ENCODE peak calls at places on chromosomes 12 and 14, in nine cellular contexts. T is lower lobe of right lung; J is epithelial cell of proximal tubule; W is neural crest cell; R is H9; E is CD4-positive, alpha-beta T cell; C is heart right ventricle; A is Peyer's patch; B is colonic mucosa. I is an unnamed sample.

GRCh38 chr14:74913986-74914573 is 9.0 kb downstream of the RPS6KL1 start:
- DNase-seq in A (peak), B (peak), C (peak), J (no peak), R (peak), E (no peak), T (no peak), W (peak), I (peak)

GRCh38 chr12:95790912-95791849 is 617 bp upstream of the NTN4 start:
- DNase-seq in R (peak), J (no peak), W (peak), C (peak), T (peak), E (no peak), A (no peak), B (peak), I (no peak)

GRCh38 chr14:91059576-91060471 is 617 bp downstream of the RPS6KA5 start:
- DNase-seq in C (peak), E (peak), R (peak), W (peak), A (peak), J (no peak), B (peak), T (peak), I (peak)

GRCh38 chr14:106201376-106201775 is 675.0 kb downstream of the TMEM121 start:
- DNase-seq in T (no peak), C (no peak), A (no peak), R (no peak), E (no peak), B (no peak), W (no peak), J (no peak), I (no peak)

GRCh38 chr14:106605548-106606448 is 1079.4 kb downstream of the TMEM121 start:
- DNase-seq in T (peak), A (peak), R (no peak), J (no peak), E (peak), C (peak), W (no peak), B (peak), I (no peak)

GRCh38 chr12:114504311-114504710 is 98.4 kb upstream of the TBX5 start:
- DNase-seq in C (no peak), W (no peak), B (no peak), T (no peak), J (no peak), A (no peak), E (no peak), R (no peak), I (peak)

GRCh38 chr12:11839093-11839641 is 189.7 kb downstream of the ETV6 start:
- DNase-seq in A (peak), B (peak), W (no peak), J (peak), R (no peak), T (no peak), E (no peak), C (no peak), I (no peak)

GRCh38 chr14:51020024-51020710 is 74.7 kb downstream of the TRIM9 start:
- DNase-seq in J (no peak), B (no peak), W (no peak), R (no peak), C (no peak), A (no peak), E (no peak), T (no peak), I (no peak)

GRCh38 chr12:120721866-120722265 is 3.8 kb upstream of the ACADS start:
- DNase-seq in T (no peak), A (no peak), B (no peak), C (no peak), E (no peak), W (no peak), R (no peak), J (no peak), I (no peak)

GRCh38 chr12:1915082-1915968 is 3.1 kb downstream of the CACNA2D4 start:
- DNase-seq in W (peak), R (peak), T (peak), J (no peak), C (no peak), A (peak), E (peak), B (peak), I (no peak)

GRCh38 chr12:6542209-6543009 is 8.1 kb downstream of the GAPDH start:
- DNase-seq in E (no peak), T (no peak), J (no peak), W (no peak), A (peak), R (peak), B (peak), C (no peak), I (no peak)

GRCh38 chr12:51836012-51836832 is 12.3 kb downstream of the FIGNL2 start:
- DNase-seq in T (no peak), J (no peak), B (no peak), C (no peak), R (peak), A (no peak), E (no peak), W (no peak), I (no peak)

GRCh38 chr12:110126557-110126956 is 2.4 kb downstream of the IFT81 start:
- DNase-seq in R (no peak), W (no peak), E (no peak), A (no peak), C (no peak), J (no peak), B (no peak), T (no peak), I (no peak)

GRCh38 chr12:96047151-96047620 is 11.8 kb upstream of the LTA4H start:
- DNase-seq in B (no peak), R (no peak), A (no peak), C (no peak), J (no peak), E (no peak), T (no peak), W (no peak), I (no peak)

GRCh38 chr12:57475271-57476161 is 4.2 kb downstream of the ARHGAP9 start:
- DNase-seq in W (no peak), R (peak), B (no peak), A (no peak), T (no peak), C (no peak), E (no peak), J (no peak), I (no peak)

GRCh38 chr12:133081408-133081806 is 684 bp downstream of the ZNF140 start:
- DNase-seq in E (no peak), J (no peak), W (no peak), A (no peak), B (no peak), C (no peak), R (no peak), T (no peak), I (no peak)

GRCh38 chr12:26723379-26724308 is 109.3 kb downstream of the ITPR2 start:
- DNase-seq in J (no peak), T (no peak), C (no peak), W (no peak), E (no peak), R (no peak), A (no peak), B (no peak), I (peak)

GRCh38 chr14:60310086-60310684 is 61.2 kb downstream of the PPM1A start:
- DNase-seq in W (no peak), E (no peak), C (no peak), B (no peak), T (no peak), R (no peak), A (no peak), J (no peak), I (no peak)

GRCh38 chr14:96253140-96253539 is 2.9 kb upstream of the BDKRB1 start:
- DNase-seq in T (no peak), R (peak), B (no peak), W (no peak), A (no peak), C (no peak), E (no peak), J (no peak), I (peak)

GRCh38 chr12:54420766-54421144 is 1.7 kb upstream of the ITGA5 start:
- DNase-seq in B (no peak), J (no peak), T (no peak), E (no peak), A (peak), C (no peak), W (no peak), R (no peak), I (no peak)

GRCh38 chr14:49975799-49976198 is 82.9 kb downstream of the ARF6 start:
- DNase-seq in C (no peak), R (no peak), B (peak), J (no peak), W (no peak), T (no peak), E (no peak), A (peak), I (peak)

GRCh38 chr12:26741828-26742227 is 91.2 kb downstream of the ITPR2 start:
- DNase-seq in B (no peak), C (no peak), W (no peak), E (no peak), R (no peak), J (no peak), A (no peak), T (no peak), I (no peak)

GRCh38 chr14:67515386-67516079 is 17.6 kb upstream of the PLEKHH1 start:
- DNase-seq in J (no peak), C (peak), T (peak), R (peak), A (no peak), E (peak), B (peak), W (no peak), I (no peak)

GRCh38 chr14:65348137-65348536 is 64.4 kb upstream of the FUT8 start:
- DNase-seq in J (no peak), W (no peak), C (no peak), A (no peak), R (no peak), E (no peak), T (peak), B (no peak), I (no peak)

GRCh38 chr12:27539191-27539631 is 15.2 kb downstream of the PPFIBP1 start:
- DNase-seq in A (no peak), B (no peak), J (no peak), E (no peak), T (no peak), C (no peak), W (no peak), R (no peak), I (peak)

GRCh38 chr12:95073698-95074520 is 491 bp upstream of the NR2C1 start:
- DNase-seq in T (peak), W (no peak), C (no peak), R (peak), J (no peak), A (no peak), B (no peak), E (no peak), I (no peak)

GRCh38 chr12:62959745-62960144 is 24.8 kb upstream of the PPM1H start:
- DNase-seq in E (no peak), J (no peak), R (no peak), C (no peak), B (no peak), A (no peak), W (no peak), T (no peak), I (no peak)

GRCh38 chr12:89245090-89245489 is 107.2 kb downstream of the DUSP6 start:
- DNase-seq in T (no peak), E (peak), B (no peak), C (no peak), W (no peak), A (no peak), J (no peak), R (no peak), I (peak)

GRCh38 chr12:15837141-15837781 is 44.9 kb upstream of the STRAP start:
- DNase-seq in R (no peak), C (no peak), B (no peak), J (no peak), W (no peak), E (no peak), T (no peak), A (no peak), I (peak)

GRCh38 chr12:63220921-63221320 is 69.9 kb upstream of the AVPR1A start:
- DNase-seq in E (no peak), T (no peak), A (no peak), J (no peak), C (no peak), W (no peak), B (no peak), R (no peak), I (no peak)

GRCh38 chr12:77601069-77601468 is 229.6 kb upstream of the NAV3 start:
- DNase-seq in C (no peak), E (no peak), A (no peak), B (no peak), R (no peak), J (no peak), W (no peak), T (no peak), I (no peak)

GRCh38 chr12:60977966-60978365 is 1282.2 kb upstream of the USP15 start:
- DNase-seq in R (peak), A (no peak), W (no peak), J (no peak), C (no peak), B (no peak), E (no peak), T (no peak), I (no peak)
- TF ChIP-seq CTCF in R (peak), A (no peak), W (peak), J (no peak), C (no peak), B (no peak), E (no peak), T (no peak), I (no peak)

GRCh38 chr14:102930138-102930752 is 7.8 kb downstream of the AMN start:
- DNase-seq in T (peak), W (peak), R (peak), J (no peak), A (no peak), E (no peak), B (no peak), C (no peak), I (no peak)
- TF ChIP-seq CTCF in T (no peak), W (peak), R (peak), J (no peak), A (no peak), E (no peak), B (no peak), C (no peak), I (no peak)

GRCh38 chr12:48630346-48630745 is 51.7 kb downstream of the KANSL2 start:
- DNase-seq in B (no peak), W (no peak), E (no peak), A (no peak), J (no peak), T (no peak), R (no peak), C (no peak), I (no peak)

GRCh38 chr12:48631071-48631470 is 51.0 kb downstream of the KANSL2 start:
- DNase-seq in C (no peak), T (no peak), A (no peak), R (no peak), B (no peak), E (no peak), J (no peak), W (no peak), I (no peak)

DNA sequence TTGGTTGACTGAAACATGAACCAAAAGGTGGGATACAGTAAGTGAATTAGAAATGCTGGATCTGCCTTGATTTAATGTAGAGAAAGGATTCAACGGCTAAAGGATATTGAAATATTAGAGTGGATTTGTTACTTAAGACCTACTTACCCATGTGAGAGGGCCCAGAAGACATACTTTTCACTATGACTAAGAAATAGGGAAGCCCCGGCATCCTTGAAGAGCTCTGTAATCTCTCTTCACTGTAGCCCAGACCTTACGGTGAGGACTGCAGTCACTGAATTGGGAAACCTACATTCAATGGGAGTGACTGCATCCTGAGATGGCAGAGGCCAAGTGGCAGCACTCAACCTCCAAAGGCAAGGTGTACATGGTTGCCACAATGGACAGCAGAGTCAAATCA is 52.5 kb downstream of the KANSL2 start:
- DNase-seq in W (no peak), R (no peak), E (no peak), J (no peak), B (no peak), T (no peak), A (no peak), C (no peak), I (no peak)
- TF ChIP-seq CTCF in W (no peak), R (no peak), E (no peak), J (no peak), B (no peak), T (no peak), A (no peak), C (no peak), I (no peak)

DNA sequence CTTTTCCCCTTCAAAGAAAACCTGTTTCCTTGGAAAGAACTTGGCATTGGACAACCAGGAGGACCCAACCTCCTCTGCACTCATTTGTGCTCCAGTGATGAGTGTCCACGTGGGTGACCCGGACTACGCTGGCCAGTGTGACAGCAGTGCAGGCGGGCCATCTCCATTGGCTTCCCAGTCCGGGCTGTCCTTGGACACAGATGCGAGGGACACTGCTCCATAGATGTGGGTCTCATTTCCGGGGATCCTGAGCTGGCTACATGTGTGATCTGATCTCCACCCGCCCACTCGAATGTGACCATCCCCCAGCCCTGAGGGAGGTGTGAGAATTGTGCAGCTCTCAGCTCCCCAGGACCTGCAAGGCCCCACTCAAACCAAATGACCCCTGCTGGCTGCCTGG is 836.6 kb upstream of the TMEM132C start:
- DNase-seq in E (no peak), C (no peak), W (no peak), B (no peak), R (no peak), J (no peak), T (no peak), A (no peak), I (no peak)
- TF ChIP-seq CTCF in E (no peak), C (no peak), W (no peak), B (no peak), R (no peak), J (no peak), T (no peak), A (no peak), I (no peak)

DNA sequence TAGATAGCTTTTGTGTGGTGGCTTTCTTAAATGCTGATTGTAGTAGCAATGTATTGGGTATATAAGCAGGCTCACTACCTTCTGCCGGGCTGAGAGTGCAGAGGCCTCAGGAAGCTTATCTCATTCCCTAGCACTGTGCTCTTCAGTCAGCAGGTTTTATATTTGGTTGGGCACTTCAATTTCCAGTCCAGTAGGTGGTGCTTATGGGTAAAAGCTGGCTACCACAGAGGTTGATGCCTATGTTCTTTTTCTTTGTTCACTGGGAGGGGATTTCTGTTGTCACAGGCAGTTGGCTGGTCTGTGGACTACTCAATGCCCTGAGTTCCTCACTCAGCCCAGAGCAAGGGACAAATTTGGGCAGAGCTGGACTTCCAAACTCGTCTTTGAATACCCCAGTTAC is 43.0 kb upstream of the GLIPR1 start:
- DNase-seq in J (no peak), B (no peak), A (no peak), E (no peak), R (no peak), C (no peak), T (no peak), W (no peak), I (peak)
- TF ChIP-seq CTCF in J (peak), B (no peak), A (peak), E (peak), R (peak), C (no peak), T (no peak), W (no peak), I (peak)

GRCh38 chr14:93206793-93207467 is at the start of the genes GON7 and UBR7:
- DNase-seq in C (peak), W (peak), J (peak), B (peak), R (peak), E (peak), A (peak), T (peak), I (peak)

GRCh38 chr14:93212432-93212831 is 5.4 kb downstream of the UBR7 start:
- DNase-seq in A (no peak), R (no peak), W (no peak), E (no peak), T (no peak), B (no peak), J (no peak), C (no peak), I (no peak)

GRCh38 chr14:93207468-93208308 is 632 bp downstream of the UBR7 start:
- DNase-seq in J (no peak), A (no peak), W (peak), E (no peak), C (no peak), T (no peak), R (no peak), B (peak), I (peak)
- TF ChIP-seq CTCF in J (peak), A (peak), W (peak), E (peak), C (peak), T (peak), R (peak), B (peak), I (peak)

GRCh38 chr12:32895688-32896437 is 714 bp downstream of the PKP2 start:
- DNase-seq in R (peak), B (peak), A (peak), C (peak), W (no peak), J (no peak), T (no peak), E (no peak), I (no peak)
- TF ChIP-seq CTCF in R (peak), B (no peak), A (peak), C (peak), W (peak), J (peak), T (no peak), E (no peak), I (no peak)

GRCh38 chr14:104773505-104774452 is 20.8 kb downstream of the SIVA1 start:
- DNase-seq in A (no peak), C (peak), J (no peak), E (no peak), T (no peak), W (no peak), B (no peak), R (no peak), I (no peak)
- TF ChIP-seq CTCF in A (no peak), C (no peak), J (no peak), E (no peak), T (no peak), W (no peak), B (no peak), R (peak), I (peak)

I was measured in HFFc6.